ENCODE peak calls at places on chromosomes 11 and 22, in seven cellular contexts. F, C, H, T, K, N and V are unnamed samples.

GRCh38 chr11:62654297-62654696 is 1.2 kb upstream of the INTS5 start:
- DNase-seq in F (no peak), C (no peak), H (no peak), T (no peak), K (no peak), N (no peak), V (peak; percentile 24)

GRCh38 chr22:47610281-47610680 is 847.8 kb downstream of the TBC1D22A start:
- DNase-seq in F (no peak), C (no peak), H (no peak), T (no peak), K (no peak), N (no peak), V (no peak)

GRCh38 chr22:20203142-20204099 is 52.6 kb upstream of the CCDC188 start:
- DNase-seq in F (peak; percentile 37), C (peak; percentile 46), H (no peak), T (no peak), K (no peak), N (no peak), V (peak; percentile 40)

GRCh38 chr22:24466831-24467249 is 28.3 kb upstream of the UPB1 start:
- DNase-seq in F (no peak), C (peak; percentile 62), H (peak; percentile 69), T (no peak), K (peak; percentile 25), N (no peak), V (peak; percentile 41)

GRCh38 chr11:12516387-12517110 is 139.2 kb downstream of the PARVA start:
- DNase-seq in F (no peak), C (no peak), H (no peak), T (no peak), K (no peak), N (no peak), V (no peak)

GRCh38 chr11:32870676-32871075 is 21.9 kb upstream of the QSER1 start:
- DNase-seq in F (no peak), C (peak; percentile 16), H (no peak), T (no peak), K (no peak), N (no peak), V (no peak)

GRCh38 chr22:42074153-42074750 is at the start of gene PHETA2:
- DNase-seq in F (peak; percentile 61), C (peak; percentile 14), H (peak; percentile 75), T (no peak), K (peak; percentile 62), N (peak; percentile 41), V (no peak)

GRCh38 chr22:43014062-43014875 is 680 bp downstream of the PACSIN2 start:
- DNase-seq in F (peak; percentile 47), C (peak; percentile 53), H (peak; percentile 78), T (no peak), K (peak; percentile 44), N (peak; percentile 33), V (peak; percentile 53)

GRCh38 chr11:124900464-124900863 is 2.8 kb upstream of the ROBO4 start:
- DNase-seq in F (no peak), C (no peak), H (peak; percentile 79), T (no peak), K (no peak), N (no peak), V (peak; percentile 90)

GRCh38 chr22:40289991-40290459 is 56.3 kb upstream of the ADSL start:
- DNase-seq in F (peak; percentile 33), C (no peak), H (no peak), T (no peak), K (no peak), N (peak; percentile 61), V (no peak)

GRCh38 chr22:20427945-20428417 is 9.6 kb downstream of the SCARF2 start:
- DNase-seq in F (no peak), C (no peak), H (no peak), T (no peak), K (no peak), N (no peak), V (no peak)

GRCh38 chr11:102226702-102227101 is 90.6 kb upstream of the BIRC3 start:
- DNase-seq in F (no peak), C (no peak), H (peak; percentile 69), T (no peak), K (no peak), N (no peak), V (no peak)

GRCh38 chr22:41966607-41967240 is 2.5 kb upstream of the SEPTIN3 start:
- DNase-seq in F (peak; percentile 38), C (peak; percentile 25), H (peak; percentile 91), T (no peak), K (no peak), N (no peak), V (peak; percentile 81)

GRCh38 chr11:134592391-134592990 is 180.4 kb upstream of the B3GAT1 start:
- DNase-seq in F (peak; percentile 44), C (peak; percentile 82), H (no peak), T (peak; percentile 63), K (no peak), N (peak; percentile 9), V (peak; percentile 22)

GRCh38 chr11:16976360-16976759 is 37.9 kb downstream of the PLEKHA7 start:
- DNase-seq in F (no peak), C (no peak), H (no peak), T (no peak), K (no peak), N (no peak), V (no peak)

GRCh38 chr11:27902981-27903624 is 202.8 kb upstream of the BDNF start:
- DNase-seq in F (no peak), C (no peak), H (peak; percentile 46), T (no peak), K (no peak), N (no peak), V (no peak)

GRCh38 chr11:87259731-87260130 is 222.0 kb downstream of the TMEM135 start:
- DNase-seq in F (no peak), C (peak; percentile 39), H (no peak), T (no peak), K (no peak), N (no peak), V (no peak)

GRCh38 chr22:33831651-33832050 is 88.6 kb downstream of the LARGE1 start:
- DNase-seq in F (no peak), C (no peak), H (no peak), T (no peak), K (no peak), N (no peak), V (no peak)

GRCh38 chr22:42662114-42663021 is 13.2 kb upstream of the CYB5R3 start:
- DNase-seq in F (peak; percentile 90), C (peak; percentile 86), H (peak; percentile 94), T (no peak), K (peak; percentile 91), N (peak; percentile 79), V (peak; percentile 70)

GRCh38 chr11:4063348-4063747 is 31.3 kb upstream of the RRM1 start:
- DNase-seq in F (no peak), C (no peak), H (no peak), T (no peak), K (no peak), N (no peak), V (no peak)

GRCh38 chr22:24503137-24503850 is 8.2 kb downstream of the UPB1 start:
- DNase-seq in F (peak; percentile 63), C (peak; percentile 63), H (peak; percentile 71), T (no peak), K (peak; percentile 40), N (peak; percentile 44), V (peak; percentile 38)

GRCh38 chr11:47183969-47184368 is 2.3 kb downstream of the PACSIN3 start:
- DNase-seq in F (no peak), C (no peak), H (no peak), T (no peak), K (no peak), N (no peak), V (no peak)

GRCh38 chr11:94305146-94305545 is 766 bp downstream of the IZUMO1R start:
- DNase-seq in F (no peak), C (no peak), H (peak; percentile 34), T (no peak), K (peak; percentile 35), N (no peak), V (peak; percentile 9)

GRCh38 chr11:69027704-69028372 is 14.8 kb upstream of the MRGPRF start:
- DNase-seq in F (no peak), C (no peak), H (peak; percentile 67), T (no peak), K (no peak), N (no peak), V (no peak)

GRCh38 chr11:67507242-67507890 is 596 bp downstream of the CDK2AP2 start:
- DNase-seq in F (peak; percentile 82), C (no peak), H (peak; percentile 66), T (no peak), K (no peak), N (peak; percentile 50), V (no peak)

GRCh38 chr11:70826950-70827349 is 425.4 kb downstream of the SHANK2 start:
- DNase-seq in F (no peak), C (no peak), H (no peak), T (no peak), K (no peak), N (no peak), V (no peak)
- H3K9me3 ChIP-seq in F (no peaks in the 10 kb centered on the region), C (no peaks in the 10 kb centered on the region), H (no peaks in the 10 kb centered on the region), T (no peaks in the 10 kb centered on the region), K (no peaks in the 10 kb centered on the region), N (no peaks in the 10 kb centered on the region), V (no peaks in the 10 kb centered on the region)

GRCh38 chr11:120218695-120219033 is 7.8 kb downstream of the OAF start:
- DNase-seq in F (no peak), C (no peak), H (no peak), T (no peak), K (no peak), N (no peak), V (no peak)
- H3K27me3 ChIP-seq in F (no peaks in the 10 kb centered on the region), C (peaks cover 79% of the 10 kb centered on the region), H (no peaks in the 10 kb centered on the region), T (peaks cover 28% of the 10 kb centered on the region), K (no peaks in the 10 kb centered on the region), N (no peaks in the 10 kb centered on the region), V (no peaks in the 10 kb centered on the region)

GRCh38 chr11:50298182-50298988 is 265.7 kb downstream of the OR4C45 start:
- DNase-seq in F (no peak), C (no peak), H (no peak), T (no peak), K (no peak), N (no peak), V (no peak)
- H3K9me3 ChIP-seq in F (peaks cover 54% of the 10 kb centered on the region), C (no peaks in the 10 kb centered on the region), H (peaks cover 4% of the 10 kb centered on the region), T (peaks cover 7% of the 10 kb centered on the region), K (no peaks in the 10 kb centered on the region), N (no peaks in the 10 kb centered on the region), V (no peaks in the 10 kb centered on the region)

GRCh38 chr11:70183483-70184176 is 19.5 kb upstream of the FADD start:
- DNase-seq in F (peak; percentile 74), C (no peak), H (no peak), T (no peak), K (no peak), N (no peak), V (no peak)

GRCh38 chr11:70183032-70183431 is 20.1 kb upstream of the FADD start:
- DNase-seq in F (no peak), C (no peak), H (no peak), T (no peak), K (no peak), N (no peak), V (no peak)

GRCh38 chr11:70182266-70182665 is 20.8 kb upstream of the FADD start:
- DNase-seq in F (no peak), C (no peak), H (no peak), T (no peak), K (no peak), N (no peak), V (no peak)

GRCh38 chr11:70184396-70184795 is 18.7 kb upstream of the FADD start:
- DNase-seq in F (no peak), C (no peak), H (no peak), T (no peak), K (no peak), N (no peak), V (no peak)

DNA sequence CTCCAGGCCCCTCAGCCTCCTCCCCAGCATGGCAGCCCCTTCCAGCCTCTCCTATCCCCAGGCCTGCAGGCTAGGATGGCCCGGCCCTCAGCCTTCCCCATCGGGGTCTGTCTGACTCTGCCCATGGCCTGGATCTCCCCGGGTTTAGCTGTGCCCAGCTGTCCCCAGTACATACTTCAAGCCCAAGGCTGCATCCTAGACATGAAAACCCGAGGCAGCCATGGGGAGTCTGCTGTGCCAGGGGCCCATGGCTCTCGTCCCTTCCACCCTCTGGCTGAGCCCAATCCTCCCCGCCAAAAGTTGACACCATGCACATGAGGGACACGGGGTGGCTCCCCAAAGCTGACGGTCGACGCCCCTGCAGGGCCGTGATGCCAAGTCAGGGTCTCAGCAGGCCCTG is 22.2 kb upstream of the FADD start:
- DNase-seq in F (no peak), C (no peak), H (no peak), T (no peak), K (no peak), N (no peak), V (no peak)
- H3K27me3 ChIP-seq in F (peaks cover 21% of the 10 kb centered on the region), C (no peaks in the 10 kb centered on the region), H (peaks cover 57% of the 10 kb centered on the region), T (no peaks in the 10 kb centered on the region), K (no peaks in the 10 kb centered on the region), N (no peaks in the 10 kb centered on the region), V (no peaks in the 10 kb centered on the region)